ENCODE peak calls at places on chromosome 19, in four cellular contexts. D is ACHN, J is SW 1271, L is epithelial cell of esophagus. X is an unnamed sample.

GRCh38 chr19:16327911-16328823 is 3.5 kb downstream of the KLF2 start:
- DNase-seq in L (peak; percentile 77), D (no peak), J (no peak), X (no peak)

GRCh38 chr19:32224371-32225244 is 120.8 kb upstream of the ZNF507 start:
- DNase-seq in D (peak; percentile 24), J (no peak), L (peak; percentile 37), X (peak; percentile 80)

GRCh38 chr19:4284176-4284958 is 5.3 kb downstream of the SHD start:
- DNase-seq in D (peak; percentile 15), J (peak; percentile 20), L (peak; percentile 27), X (peak; percentile 88)

GRCh38 chr19:3458595-3459284 is 21.6 kb downstream of the SMIM24 start:
- DNase-seq in L (no peak), D (no peak), J (no peak), X (no peak)

GRCh38 chr19:12828494-12828893 is 5.9 kb downstream of the RTBDN start:
- DNase-seq in J (no peak), L (peak; percentile 32), D (no peak), X (peak; percentile 52)

GRCh38 chr19:39833464-39834286 is at the start of gene DYRK1B:
- DNase-seq in D (peak; percentile 94), L (peak; percentile 98), J (peak; percentile 82), X (peak; percentile 81)

GRCh38 chr19:47498561-47498960 is 14.5 kb upstream of the KPTN start:
- DNase-seq in J (no peak), L (no peak), D (no peak), X (no peak)

GRCh38 chr19:28293685-28294084 is 919.3 kb downstream of the UQCRFS1 start:
- DNase-seq in L (no peak), J (no peak), D (no peak), X (no peak)

GRCh38 chr19:47541507-47541906 is 26.6 kb upstream of the NAPA start:
- DNase-seq in D (peak; percentile 10), L (no peak), J (no peak), X (no peak)

GRCh38 chr19:4061178-4061682 is 5.5 kb downstream of the ZBTB7A start:
- DNase-seq in L (peak; percentile 73), D (no peak), J (no peak), X (no peak)

GRCh38 chr19:38519988-38520387 is 86.5 kb downstream of the RYR1 start:
- DNase-seq in D (no peak), L (no peak), J (no peak), X (no peak)

GRCh38 chr19:33621811-33622504 is at the start of gene CHST8:
- DNase-seq in L (peak; percentile 22), D (no peak), J (no peak), X (peak; percentile 68)

GRCh38 chr19:16559896-16560295 is 12.3 kb downstream of the SLC35E1 start:
- DNase-seq in D (no peak), J (no peak), L (no peak), X (no peak)

GRCh38 chr19:57934820-57935665 is at the start of gene ZNF418:
- DNase-seq in J (no peak), L (peak; percentile 90), D (no peak), X (no peak)

GRCh38 chr19:33220735-33221134 is 4.9 kb downstream of the SLC7A10 start:
- DNase-seq in D (no peak), J (no peak), L (no peak), X (no peak)

X was measured in Caco-2.